ENCODE peak calls at places on chromosomes 5 and 9, in four cellular contexts. P is HT1080, I is fibroblast of gingiva, L is fibroblast of the conjunctiva. U is an unnamed sample.
A peak's percentile ranks its signal among the peaks of the same experiment; 100 is the strongest.

GRCh38 chr9:123255718-123256117 is 12.7 kb downstream of the STRBP start:
- DNase-seq in L (no peak), I (no peak), P (no peak), U (no peak)

GRCh38 chr9:1469996-1470395 is 419.8 kb downstream of the DMRT2 start:
- DNase-seq in I (no peak), L (no peak), P (no peak), U (no peak)

GRCh38 chr9:106682420-106682819 is 180.5 kb upstream of the ZNF462 start:
- DNase-seq in L (no peak), P (no peak), I (no peak), U (no peak)

GRCh38 chr5:125349432-125349831 is 603.0 kb upstream of the ZNF608 start:
- DNase-seq in L (no peak), P (no peak), I (peak; percentile 81), U (peak; percentile 5)

GRCh38 chr5:2199697-2200096 is 317.0 kb upstream of the IRX4 start:
- DNase-seq in L (no peak), P (no peak), I (no peak), U (no peak)

GRCh38 chr9:99093492-99093791 is 11.5 kb upstream of the TGFBR1 start:
- DNase-seq in P (no peak), I (no peak), L (no peak), U (no peak)

GRCh38 chr9:11192993-11193392 is 580.2 kb upstream of the PTPRD start:
- DNase-seq in L (no peak), P (no peak), I (no peak), U (no peak)

GRCh38 chr9:70602364-70603019 is 188.0 kb upstream of the KLF9 start:
- DNase-seq in I (peak; percentile 79), L (peak; percentile 88), P (peak; percentile 74), U (peak; percentile 73)

GRCh38 chr9:125807065-125807464 is 59.9 kb downstream of the PBX3 start:
- DNase-seq in L (no peak), I (peak; percentile 50), P (no peak), U (no peak)

GRCh38 chr9:134371731-134372130 is 45.5 kb downstream of the RXRA start:
- DNase-seq in I (peak; percentile 79), L (no peak), P (no peak), U (no peak)

GRCh38 chr5:134975078-134975715 is 7.5 kb downstream of the CATSPER3 start:
- DNase-seq in P (no peak), L (peak; percentile 1), I (peak; percentile 53), U (no peak)

GRCh38 chr9:70220216-70220615 is 38.6 kb upstream of the SMC5 start:
- DNase-seq in L (no peak), P (no peak), I (no peak), U (no peak)

GRCh38 chr5:98614341-98614740 is 159.1 kb upstream of the RGMB start:
- DNase-seq in P (no peak), L (no peak), I (no peak), U (no peak)

GRCh38 chr5:179805529-179806249 is 977 bp downstream of the MGAT4B start:
- DNase-seq in P (no peak), L (no peak), I (peak; percentile 54), U (no peak)

GRCh38 chr9:20714442-20715415 is 30.7 kb downstream of the FOCAD start:
- DNase-seq in P (no peak), I (no peak), L (no peak), U (no peak)

GRCh38 chr5:142499591-142500384 is 175.0 kb upstream of the SPRY4 start:
- DNase-seq in L (no peak), I (no peak), P (no peak), U (no peak)

GRCh38 chr9:124495105-124496074 is 11.8 kb downstream of the NR5A1 start:
- DNase-seq in P (no peak), L (no peak), I (no peak), U (no peak)

GRCh38 chr5:27494845-27495244 is 456.5 kb upstream of the CDH9 start:
- DNase-seq in L (no peak), I (no peak), P (peak; percentile 81), U (no peak)

GRCh38 chr5:53877243-53877642 is 316.8 kb downstream of the NDUFS4 start:
- DNase-seq in I (peak; percentile 49), P (peak; percentile 43), L (no peak), U (no peak)

GRCh38 chr5:21810737-21811316 is 1042.3 kb downstream of the CDH12 start:
- DNase-seq in L (peak; percentile 16), P (no peak), I (no peak), U (peak; percentile 49)

GRCh38 chr5:44443172-44443571 is 54.0 kb upstream of the FGF10 start:
- DNase-seq in P (no peak), L (no peak), I (no peak), U (no peak)

GRCh38 chr5:31620071-31620470 is 18.9 kb upstream of the PDZD2 start:
- DNase-seq in L (no peak), P (no peak), I (no peak), U (no peak)

GRCh38 chr5:132065351-132065937 is 5.0 kb downstream of the IL3 start:
- DNase-seq in P (peak; percentile 80), I (peak; percentile 45), L (peak; percentile 50), U (peak; percentile 13)

GRCh38 chr5:173618927-173619519 is 2.6 kb upstream of the BOD1 start:
- DNase-seq in L (peak; percentile 28), P (peak; percentile 15), I (no peak), U (peak; percentile 55)

GRCh38 chr5:8843766-8844165 is 702.1 kb downstream of the SEMA5A start:
- DNase-seq in P (peak; percentile 46), I (peak; percentile 100), L (peak; percentile 68), U (peak; percentile 26)

GRCh38 chr5:27315541-27316282 is 277.3 kb upstream of the CDH9 start:
- DNase-seq in P (peak; percentile 67), I (peak; percentile 49), L (peak; percentile 42), U (no peak)

U was measured in DMS153.